ENCODE peak calls at places on chromosome 17, in six cellular contexts. S is omental fat pad; H is OCI-M1; B is NCI-H1930; U is activated T-cell treated with anti-CD3 and anti-CD28 coated beads for 24 hours; P is effector memory CD4-positive, alpha-beta T cell. M is an unnamed sample.

GRCh38 chr17:75153854-75154194 is 488 bp downstream of the JPT1 start:
- DNase-seq in S (no peak), H (peak; percentile 43), B (no peak), U (peak; percentile 8), P (no peak), M (no peak)

GRCh38 chr17:28896884-28897768 is at the start of gene FLOT2:
- DNase-seq in S (peak; percentile 59), H (peak; percentile 85), B (peak; percentile 60), U (peak; percentile 60), P (peak; percentile 54), M (peak; percentile 52)

GRCh38 chr17:63140255-63140654 is 174.2 kb downstream of the TANC2 start:
- DNase-seq in S (no peak), H (peak; percentile 82), B (no peak), U (no peak), P (no peak), M (peak; percentile 67)

GRCh38 chr17:55609737-55610201 is 98.5 kb upstream of the SMIM36 start:
- DNase-seq in S (no peak), H (no peak), B (no peak), U (no peak), P (no peak), M (peak; percentile 95)

GRCh38 chr17:77580956-77581355 is 377.5 kb upstream of the TNRC6C start:
- DNase-seq in S (no peak), H (no peak), B (no peak), U (no peak), P (no peak), M (no peak)

GRCh38 chr17:17774009-17774881 is 62.5 kb downstream of the SREBF1 start:
- DNase-seq in S (peak; percentile 49), H (no peak), B (no peak), U (no peak), P (no peak), M (peak; percentile 45)

GRCh38 chr17:73165616-73166404 is 1.0 kb downstream of the SSTR2 start:
- DNase-seq in S (no peak), H (no peak), B (no peak), U (no peak), P (no peak), M (peak; percentile 11)

GRCh38 chr17:80545499-80545826 is 825 bp downstream of the RPTOR start:
- DNase-seq in S (no peak), H (peak; percentile 71), B (no peak), U (no peak), P (no peak), M (peak; percentile 10)

GRCh38 chr17:15432807-15433547 is 34.4 kb downstream of the CDRT4 start:
- DNase-seq in S (no peak), H (no peak), B (no peak), U (no peak), P (no peak), M (peak; percentile 67)

GRCh38 chr17:81952792-81953228 is 5.8 kb upstream of the MYADML2 start:
- DNase-seq in S (no peak), H (no peak), B (no peak), U (no peak), P (no peak), M (no peak)

GRCh38 chr17:40561871-40562611 is 3.2 kb downstream of the CCR7 start:
- DNase-seq in S (no peak), H (peak; percentile 57), B (no peak), U (peak; percentile 60), P (peak; percentile 58), M (no peak)

GRCh38 chr17:44362964-44363612 is 565 bp downstream of the FAM171A2 start:
- DNase-seq in S (no peak), H (peak; percentile 38), B (peak; percentile 36), U (no peak), P (no peak), M (no peak)

GRCh38 chr17:82683534-82683933 is 15.0 kb downstream of the RAB40B start:
- DNase-seq in S (no peak), H (no peak), B (no peak), U (no peak), P (no peak), M (no peak)

GRCh38 chr17:40707720-40708119 is 4.2 kb upstream of the KRT24 start:
- DNase-seq in S (no peak), H (no peak), B (no peak), U (no peak), P (no peak), M (no peak)

GRCh38 chr17:62807812-62808575 is at the start of gene MARCHF10:
- DNase-seq in S (no peak), H (no peak), B (peak; percentile 74), U (peak; percentile 6), P (no peak), M (no peak)

GRCh38 chr17:65360961-65361552 is 200.4 kb downstream of the AXIN2 start:
- DNase-seq in S (no peak), H (no peak), B (no peak), U (no peak), P (no peak), M (no peak)

M was measured in fibroblast of lung.